ENCODE peak calls at places on chromosomes 12 and 14, in ten cellular contexts. J is colonic mucosa, T is PC-9, A is heart right ventricle, V is ovary, Z is DND-41, P is tibial nerve, C is lung, I is prostate gland, L is uterus. E is an unnamed sample. For H3K4me1, the result is how much of the 10 kb centered on the place peaks cover.

GRCh38 chr12:79688376-79689040 is 2.3 kb downstream of the PAWR start:
- DNase-seq in J (no peak), T (no peak), A (no peak), V (no peak), Z (no peak), P (no peak), C (no peak), I (no peak), L (no peak), E (no peak)

GRCh38 chr12:41061189-41061588 is 126.9 kb upstream of the PDZRN4 start:
- DNase-seq in J (no peak), T (no peak), A (no peak), V (no peak), Z (no peak), P (no peak), C (no peak), I (peak), L (no peak), E (no peak)

GRCh38 chr12:105377077-105377476 is 46.6 kb downstream of the C12orf75 start:
- DNase-seq in J (no peak), T (no peak), A (no peak), V (no peak), Z (no peak), P (no peak), C (no peak), I (no peak), L (no peak), E (no peak)

GRCh38 chr12:48296586-48297396 is 53.9 kb downstream of the ZNF641 start:
- DNase-seq in J (peak), T (peak), A (peak), V (peak), Z (no peak), P (peak), C (peak), I (peak), L (peak), E (peak)

GRCh38 chr12:47707355-47707754 is 1.5 kb upstream of the RPAP3 start:
- DNase-seq in J (no peak), T (no peak), A (no peak), V (no peak), Z (no peak), P (no peak), C (no peak), I (no peak), L (no peak), E (no peak)

GRCh38 chr14:65000868-65001600 is 14.3 kb downstream of the FNTB start:
- DNase-seq in J (no peak), T (no peak), A (no peak), V (no peak), Z (no peak), P (no peak), C (no peak), I (no peak), L (no peak), E (no peak)

GRCh38 chr12:2301531-2302461 is 249.0 kb downstream of the CACNA1C start:
- DNase-seq in J (no peak), T (no peak), A (peak), V (peak), Z (no peak), P (no peak), C (no peak), I (no peak), L (no peak), E (peak)

GRCh38 chr12:6896846-6897435 is 7.7 kb upstream of the LRRC23 start:
- DNase-seq in J (no peak), T (no peak), A (no peak), V (no peak), Z (no peak), P (no peak), C (no peak), I (no peak), L (no peak), E (no peak)

GRCh38 chr12:20376984-20377383 is 8.6 kb downstream of the PDE3A start:
- DNase-seq in J (no peak), T (no peak), A (no peak), V (no peak), Z (no peak), P (no peak), C (no peak), I (no peak), L (no peak), E (no peak)

GRCh38 chr12:125089083-125089482 is 23.8 kb downstream of the AACS start:
- DNase-seq in J (no peak), T (no peak), A (no peak), V (no peak), Z (no peak), P (no peak), C (no peak), I (no peak), L (no peak), E (no peak)

GRCh38 chr12:79988368-79988767 is 53.5 kb upstream of the PPP1R12A start:
- DNase-seq in J (no peak), T (no peak), A (no peak), V (no peak), Z (no peak), P (no peak), C (no peak), I (no peak), L (no peak), E (no peak)

GRCh38 chr12:97960741-97961608 is 498.4 kb downstream of the RMST start:
- DNase-seq in J (peak), T (peak), A (peak), V (no peak), Z (peak), P (peak), C (peak), I (peak), L (no peak), E (no peak)

GRCh38 chr12:52278931-52279682 is 4.7 kb downstream of the KRT86 start:
- DNase-seq in J (peak), T (peak), A (peak), V (peak), Z (peak), P (peak), C (peak), I (peak), L (peak), E (peak)

GRCh38 chr14:95294834-95295599 is 24.7 kb downstream of the CLMN start:
- DNase-seq in J (peak), T (no peak), A (no peak), V (no peak), Z (no peak), P (no peak), C (no peak), I (no peak), L (no peak), E (peak)

GRCh38 chr14:69262516-69262915 is 2.6 kb downstream of the GALNT16 start:
- DNase-seq in J (no peak), T (no peak), A (no peak), V (no peak), Z (no peak), P (no peak), C (no peak), I (no peak), L (no peak), E (no peak)

GRCh38 chr12:14927267-14927666 is 11.1 kb downstream of the ERP27 start:
- DNase-seq in J (no peak), T (no peak), A (no peak), V (no peak), Z (no peak), P (no peak), C (no peak), I (no peak), L (no peak), E (no peak)

GRCh38 chr12:7868391-7868790 is 4.3 kb downstream of the SLC2A14 start:
- DNase-seq in J (no peak), T (no peak), A (no peak), V (no peak), Z (no peak), P (no peak), C (no peak), I (no peak), L (no peak), E (no peak)

GRCh38 chr12:2054091-2055018 is 1.6 kb downstream of the CACNA1C start:
- DNase-seq in J (no peak), T (no peak), A (no peak), V (no peak), Z (no peak), P (no peak), C (no peak), I (peak), L (peak), E (no peak)

GRCh38 chr12:7042847-7043246 is 17.7 kb upstream of the C1S start:
- DNase-seq in J (no peak), T (no peak), A (no peak), V (no peak), Z (no peak), P (no peak), C (no peak), I (no peak), L (no peak), E (no peak)

GRCh38 chr12:92505373-92506340 is 197.1 kb upstream of the PLEKHG7 start:
- DNase-seq in J (peak), T (no peak), A (peak), V (peak), Z (peak), P (peak), C (peak), I (no peak), L (peak), E (peak)

GRCh38 chr14:36518031-36518585 is 1.9 kb downstream of the NKX2-1 start:
- DNase-seq in J (no peak), T (no peak), A (no peak), V (no peak), Z (no peak), P (no peak), C (no peak), I (no peak), L (no peak), E (no peak)

GRCh38 chr14:60093606-60094005 is 1.9 kb downstream of the PCNX4 start:
- DNase-seq in J (no peak), T (no peak), A (no peak), V (no peak), Z (no peak), P (no peak), C (no peak), I (no peak), L (no peak), E (no peak)

GRCh38 chr12:65648461-65648860 is 175.8 kb upstream of the HMGA2 start:
- DNase-seq in J (no peak), T (no peak), A (no peak), V (no peak), Z (no peak), P (no peak), C (no peak), I (no peak), L (no peak), E (no peak)

GRCh38 chr12:65653321-65653720 is 171.0 kb upstream of the HMGA2 start:
- DNase-seq in J (no peak), T (no peak), A (no peak), V (no peak), Z (no peak), P (no peak), C (no peak), I (no peak), L (no peak), E (no peak)

GRCh38 chr12:65654230-65654629 is 170.1 kb upstream of the HMGA2 start:
- DNase-seq in J (no peak), T (no peak), A (no peak), V (no peak), Z (no peak), P (no peak), C (no peak), I (no peak), L (no peak), E (no peak)

GRCh38 chr12:65649126-65649525 is 175.2 kb upstream of the HMGA2 start:
- DNase-seq in J (peak), T (peak), A (no peak), V (no peak), Z (no peak), P (peak), C (peak), I (peak), L (no peak), E (no peak)

GRCh38 chr12:65651060-65651459 is 173.2 kb upstream of the HMGA2 start:
- DNase-seq in J (no peak), T (no peak), A (no peak), V (no peak), Z (no peak), P (no peak), C (no peak), I (no peak), L (no peak), E (no peak)
- H3K4me1 ChIP-seq in J (under half), T (half or more), A (under half), V (under half), Z (under half), P (under half), C (under half), I (under half), L (under half), E (under half)

GRCh38 chr12:107832441-107832840 is 57.9 kb downstream of the ASCL4 start:
- DNase-seq in J (no peak), T (no peak), A (no peak), V (no peak), Z (no peak), P (no peak), C (peak), I (no peak), L (no peak), E (no peak)
- TF ChIP-seq CTCF in J (no peak), T (no peak), A (no peak), V (no peak), Z (no peak), P (no peak), C (no peak), I (no peak), L (no peak), E (no peak)

GRCh38 chr14:73008501-73008900 is 18.4 kb downstream of the ZFYVE1 start:
- DNase-seq in J (no peak), T (no peak), A (peak), V (no peak), Z (no peak), P (peak), C (no peak), I (no peak), L (no peak), E (no peak)

GRCh38 chr14:73014105-73014504 is 12.8 kb downstream of the ZFYVE1 start:
- DNase-seq in J (no peak), T (no peak), A (no peak), V (no peak), Z (no peak), P (no peak), C (no peak), I (no peak), L (no peak), E (no peak)
- H3K27ac ChIP-seq in J (no peak), T (peak), A (no peak), V (no peak), Z (no peak), P (no peak), C (no peak), I (no peak), L (no peak), E (no peak)

GRCh38 chr12:25065035-25065434 is 116.1 kb upstream of the BCAT1 start:
- DNase-seq in J (no peak), T (no peak), A (no peak), V (no peak), Z (no peak), P (no peak), C (no peak), I (no peak), L (no peak), E (no peak)
- H3K4me1 ChIP-seq in J (under half), T (under half), A (under half), V (under half), Z (under half), P (under half), C (under half), I (under half), L (under half), E (under half)

DNA sequence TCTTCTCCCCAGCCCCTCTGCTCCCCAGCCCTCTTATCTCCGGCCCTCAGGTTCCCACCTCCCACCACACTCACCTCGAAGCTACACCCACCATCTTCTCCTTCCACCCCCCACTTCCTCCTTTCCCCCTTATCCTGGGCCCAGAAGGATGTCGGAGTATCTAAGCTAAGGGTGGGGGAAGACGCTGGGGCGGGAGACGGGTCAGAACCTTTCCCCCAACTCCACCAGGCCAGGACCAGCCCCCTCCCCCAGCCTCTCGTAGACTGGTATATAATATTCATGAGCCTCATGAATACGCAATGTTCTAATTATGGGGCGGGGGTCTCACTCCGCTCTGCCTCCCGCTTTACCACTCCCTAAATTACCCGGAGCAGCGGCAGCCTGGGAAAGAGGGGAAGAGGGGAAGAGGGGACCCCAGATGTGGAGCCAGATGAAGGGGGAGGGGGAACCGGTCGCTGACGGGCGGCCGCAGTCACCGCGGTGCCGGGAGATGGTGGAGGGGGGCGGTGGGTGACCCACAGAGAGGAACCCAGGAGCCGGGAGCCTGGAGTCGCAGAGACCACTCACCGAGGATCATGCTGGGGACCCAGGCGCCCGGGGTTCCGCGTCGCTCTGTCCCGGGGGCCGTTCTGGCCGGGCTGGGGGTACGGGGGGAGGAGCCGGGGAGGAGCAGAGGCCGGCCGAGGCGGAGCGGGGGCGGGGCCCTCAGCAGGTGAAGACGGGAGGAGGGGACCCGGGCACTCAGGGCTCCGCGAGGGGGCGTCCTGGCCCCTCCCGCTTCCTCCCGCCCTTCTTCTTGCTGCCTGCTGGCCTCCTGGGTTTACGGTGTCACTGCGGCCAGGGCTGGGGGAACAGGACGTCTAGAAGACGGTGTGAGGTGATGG is 6.4 kb upstream of the ZNF385A start:
- DNase-seq in J (no peak), T (peak), A (no peak), V (peak), Z (no peak), P (no peak), C (no peak), I (peak), L (no peak), E (no peak)
- TF ChIP-seq CTCF in J (no peak), T (no peak), A (no peak), V (no peak), Z (no peak), P (no peak), C (no peak), I (no peak), L (no peak), E (no peak)

E was measured in tibial artery.